ENCODE peak calls at places on chromosomes 1 and 21, in nine cellular contexts. G, B, Y, R, C, M, P, H and L are unnamed samples.

GRCh38 chr1:43716559-43717281 is 9.4 kb downstream of the ST3GAL3 start:
- DNase-seq in G (no peak), B (no peak), Y (no peak), R (no peak), C (no peak), M (no peak), P (no peak), H (no peak), L (no peak)

GRCh38 chr1:98005326-98006010 is 84.6 kb upstream of the DPYD start:
- DNase-seq in G (no peak), B (no peak), Y (no peak), R (no peak), C (peak; percentile 28), M (no peak), P (no peak), H (no peak), L (no peak)

GRCh38 chr21:44892536-44893277 is 19.2 kb upstream of the PTTG1IP start:
- DNase-seq in G (peak; percentile 64), B (peak; percentile 86), Y (peak; percentile 75), R (peak; percentile 80), C (no peak), M (peak; percentile 59), P (peak; percentile 88), H (peak; percentile 84), L (no peak)

GRCh38 chr1:185670187-185670627 is 64.0 kb upstream of the HMCN1 start:
- DNase-seq in G (peak; percentile 15), B (peak; percentile 57), Y (no peak), R (peak; percentile 62), C (peak; percentile 16), M (peak; percentile 32), P (peak; percentile 78), H (no peak), L (no peak)

GRCh38 chr1:29122987-29123870 is 474 bp downstream of the TMEM200B start:
- DNase-seq in G (no peak), B (peak; percentile 32), Y (no peak), R (peak; percentile 39), C (peak; percentile 25), M (no peak), P (peak; percentile 82), H (no peak), L (no peak)

GRCh38 chr1:7153464-7153863 is 368.2 kb downstream of the CAMTA1 start:
- DNase-seq in G (no peak), B (no peak), Y (no peak), R (no peak), C (no peak), M (no peak), P (peak; percentile 62), H (no peak), L (no peak)

GRCh38 chr21:46483300-46484295 is 24.9 kb downstream of the DIP2A start:
- DNase-seq in G (no peak), B (peak; percentile 11), Y (no peak), R (no peak), C (no peak), M (no peak), P (no peak), H (no peak), L (no peak)

GRCh38 chr1:18973446-18973955 is 17.0 kb upstream of the IFFO2 start:
- DNase-seq in G (no peak), B (no peak), Y (no peak), R (no peak), C (no peak), M (no peak), P (no peak), H (no peak), L (no peak)

GRCh38 chr1:112298558-112298957 is 97.5 kb upstream of the CTTNBP2NL start:
- DNase-seq in G (no peak), B (peak; percentile 55), Y (peak; percentile 69), R (no peak), C (peak; percentile 46), M (peak; percentile 17), P (peak; percentile 93), H (peak; percentile 8), L (peak; percentile 38)

GRCh38 chr1:15029036-15029435 is 124.5 kb upstream of the TMEM51 start:
- DNase-seq in G (no peak), B (no peak), Y (no peak), R (no peak), C (no peak), M (no peak), P (no peak), H (no peak), L (no peak)

GRCh38 chr1:7940745-7941436 is at the start of gene TNFRSF9:
- DNase-seq in G (peak; percentile 22), B (peak; percentile 93), Y (peak; percentile 25), R (no peak), C (no peak), M (no peak), P (peak; percentile 54), H (peak; percentile 33), L (no peak)

GRCh38 chr1:214939180-214939579 is 143.4 kb upstream of the KCNK2 start:
- DNase-seq in G (no peak), B (no peak), Y (no peak), R (no peak), C (no peak), M (no peak), P (no peak), H (no peak), L (no peak)

GRCh38 chr1:203072002-203072607 is 13.7 kb downstream of the MYOG start:
- DNase-seq in G (no peak), B (no peak), Y (no peak), R (no peak), C (no peak), M (no peak), P (no peak), H (no peak), L (no peak)

GRCh38 chr1:211830055-211830329 is 571 bp downstream of the LPGAT1 start:
- DNase-seq in G (peak; percentile 9), B (peak; percentile 40), Y (no peak), R (peak; percentile 22), C (no peak), M (no peak), P (no peak), H (no peak), L (no peak)

GRCh38 chr1:211343607-211344334 is 17.1 kb downstream of the TRAF5 start:
- DNase-seq in G (no peak), B (no peak), Y (no peak), R (no peak), C (no peak), M (no peak), P (peak; percentile 24), H (no peak), L (no peak)

GRCh38 chr1:14661220-14661619 is 62.7 kb downstream of the KAZN start:
- DNase-seq in G (no peak), B (no peak), Y (no peak), R (no peak), C (no peak), M (no peak), P (no peak), H (no peak), L (no peak)

GRCh38 chr1:241240084-241240483 is 116.9 kb downstream of the RGS7 start:
- DNase-seq in G (no peak), B (no peak), Y (no peak), R (no peak), C (no peak), M (no peak), P (no peak), H (no peak), L (no peak)

GRCh38 chr21:45600248-45600647 is 43.3 kb upstream of the PCBP3 start:
- DNase-seq in G (no peak), B (no peak), Y (no peak), R (no peak), C (no peak), M (no peak), P (no peak), H (no peak), L (no peak)

GRCh38 chr1:167683641-167684502 is 37.9 kb upstream of the MPZL1 start:
- DNase-seq in G (no peak), B (no peak), Y (no peak), R (no peak), C (no peak), M (no peak), P (peak; percentile 91), H (no peak), L (no peak)

GRCh38 chr21:43653626-43654025 is 5.7 kb downstream of the HSF2BP start:
- DNase-seq in G (no peak), B (no peak), Y (no peak), R (no peak), C (no peak), M (no peak), P (no peak), H (no peak), L (no peak)

GRCh38 chr21:37751268-37751975 is 164.8 kb downstream of the KCNJ6 start:
- DNase-seq in G (no peak), B (no peak), Y (no peak), R (no peak), C (no peak), M (no peak), P (peak; percentile 24), H (no peak), L (peak; percentile 68)

GRCh38 chr1:153805929-153806750 is 30.9 kb downstream of the SLC27A3 start:
- DNase-seq in G (no peak), B (no peak), Y (no peak), R (no peak), C (no peak), M (no peak), P (no peak), H (no peak), L (no peak)

GRCh38 chr1:1240822-1241587 is 5.5 kb downstream of the C1QTNF12 start:
- DNase-seq in G (no peak), B (no peak), Y (no peak), R (no peak), C (no peak), M (no peak), P (no peak), H (no peak), L (peak; percentile 46)